ENCODE peak calls at places on chromosomes 3 and 15, in six cellular contexts. One of them, this sample, is unnamed. For H3K4me1, the result is how much of the 10 kb centered on the place peaks cover.

GRCh38 chr3:23806322-23807160 is 786 bp downstream of the UBE2E1 start:
- DNase-seq in kidney: peak
- DNase-seq in body of pancreas: peak
- DNase-seq in thoracic aorta: no peak
- DNase-seq in mucosa of descending colon: peak
- DNase-seq in MM.1S: no peak
- DNase-seq in this sample: peak

GRCh38 chr3:180278583-180279188 is 241.9 kb upstream of the PEX5L start:
- DNase-seq in kidney: no peak
- DNase-seq in body of pancreas: no peak
- DNase-seq in thoracic aorta: no peak
- DNase-seq in mucosa of descending colon: no peak
- DNase-seq in MM.1S: peak
- DNase-seq in this sample: no peak

GRCh38 chr15:35080226-35080625 is 4.9 kb downstream of the NANOGP8 start:
- DNase-seq in kidney: no peak
- DNase-seq in body of pancreas: no peak
- DNase-seq in thoracic aorta: no peak
- DNase-seq in mucosa of descending colon: no peak
- DNase-seq in MM.1S: no peak
- DNase-seq in this sample: no peak

GRCh38 chr15:68586274-68586961 is 7.6 kb downstream of the CORO2B start:
- DNase-seq in kidney: no peak
- DNase-seq in body of pancreas: peak
- DNase-seq in thoracic aorta: no peak
- DNase-seq in mucosa of descending colon: no peak
- DNase-seq in MM.1S: no peak
- DNase-seq in this sample: no peak

GRCh38 chr3:96844204-96844514 is 29.8 kb downstream of the EPHA6 start:
- DNase-seq in kidney: no peak
- DNase-seq in body of pancreas: no peak
- DNase-seq in thoracic aorta: no peak
- DNase-seq in mucosa of descending colon: no peak
- DNase-seq in MM.1S: peak
- DNase-seq in this sample: no peak

GRCh38 chr3:7290062-7290825 is 429.3 kb downstream of the GRM7 start:
- DNase-seq in kidney: no peak
- DNase-seq in body of pancreas: no peak
- DNase-seq in thoracic aorta: no peak
- DNase-seq in mucosa of descending colon: no peak
- DNase-seq in MM.1S: no peak
- DNase-seq in this sample: no peak

GRCh38 chr15:80026754-80027153 is 32.7 kb upstream of the ZFAND6 start:
- DNase-seq in kidney: no peak
- DNase-seq in body of pancreas: no peak
- DNase-seq in thoracic aorta: no peak
- DNase-seq in mucosa of descending colon: no peak
- DNase-seq in MM.1S: peak
- DNase-seq in this sample: no peak

GRCh38 chr3:32106929-32107362 is 526 bp downstream of the GPD1L start:
- DNase-seq in kidney: peak
- DNase-seq in body of pancreas: peak
- DNase-seq in thoracic aorta: no peak
- DNase-seq in mucosa of descending colon: peak
- DNase-seq in MM.1S: no peak
- DNase-seq in this sample: peak

GRCh38 chr3:100403956-100404548 is 2.7 kb downstream of the LNP1 start:
- DNase-seq in kidney: no peak
- DNase-seq in body of pancreas: no peak
- DNase-seq in thoracic aorta: no peak
- DNase-seq in mucosa of descending colon: no peak
- DNase-seq in MM.1S: no peak
- DNase-seq in this sample: no peak

GRCh38 chr3:138686771-138687221 is 78.2 kb downstream of the FAIM start:
- DNase-seq in kidney: no peak
- DNase-seq in body of pancreas: peak
- DNase-seq in thoracic aorta: no peak
- DNase-seq in mucosa of descending colon: no peak
- DNase-seq in MM.1S: peak
- DNase-seq in this sample: no peak

GRCh38 chr3:100042144-100042543 is 72.2 kb downstream of the FILIP1L start:
- DNase-seq in kidney: no peak
- DNase-seq in body of pancreas: peak
- DNase-seq in thoracic aorta: no peak
- DNase-seq in mucosa of descending colon: no peak
- DNase-seq in MM.1S: no peak
- DNase-seq in this sample: no peak

GRCh38 chr3:159559771-159560170 is 428.9 kb upstream of the IL12A start:
- DNase-seq in kidney: no peak
- DNase-seq in body of pancreas: no peak
- DNase-seq in thoracic aorta: no peak
- DNase-seq in mucosa of descending colon: no peak
- DNase-seq in MM.1S: no peak
- DNase-seq in this sample: no peak

GRCh38 chr3:100796556-100796955 is 87.3 kb downstream of the TFG start:
- DNase-seq in kidney: no peak
- DNase-seq in body of pancreas: no peak
- DNase-seq in thoracic aorta: no peak
- DNase-seq in mucosa of descending colon: no peak
- DNase-seq in MM.1S: peak
- DNase-seq in this sample: no peak

GRCh38 chr15:48653216-48653615 is 7.7 kb upstream of the FBN1 start:
- DNase-seq in kidney: no peak
- DNase-seq in body of pancreas: no peak
- DNase-seq in thoracic aorta: no peak
- DNase-seq in mucosa of descending colon: no peak
- DNase-seq in MM.1S: no peak
- DNase-seq in this sample: no peak

GRCh38 chr3:188904670-188905069 is 267.1 kb upstream of the TPRG1 start:
- DNase-seq in kidney: no peak
- DNase-seq in body of pancreas: no peak
- DNase-seq in thoracic aorta: no peak
- DNase-seq in mucosa of descending colon: no peak
- DNase-seq in MM.1S: no peak
- DNase-seq in this sample: no peak

GRCh38 chr3:50154476-50154839 is 666 bp upstream of the SEMA3F start:
- DNase-seq in kidney: no peak
- DNase-seq in body of pancreas: no peak
- DNase-seq in thoracic aorta: no peak
- DNase-seq in mucosa of descending colon: no peak
- DNase-seq in MM.1S: no peak
- DNase-seq in this sample: no peak

GRCh38 chr3:123038751-123039150 is 11.2 kb upstream of the SEMA5B start:
- DNase-seq in kidney: no peak
- DNase-seq in body of pancreas: no peak
- DNase-seq in thoracic aorta: no peak
- DNase-seq in mucosa of descending colon: no peak
- DNase-seq in MM.1S: no peak
- DNase-seq in this sample: no peak

GRCh38 chr3:148227534-148227933 is 470.2 kb upstream of the AGTR1 start:
- DNase-seq in kidney: no peak
- DNase-seq in body of pancreas: no peak
- DNase-seq in thoracic aorta: no peak
- DNase-seq in mucosa of descending colon: no peak
- DNase-seq in MM.1S: no peak
- DNase-seq in this sample: no peak

GRCh38 chr3:16536344-16536663 is 22.8 kb upstream of the RFTN1 start:
- DNase-seq in kidney: no peak
- DNase-seq in body of pancreas: no peak
- DNase-seq in thoracic aorta: no peak
- DNase-seq in mucosa of descending colon: no peak
- DNase-seq in MM.1S: no peak
- DNase-seq in this sample: no peak

GRCh38 chr15:95884276-95884675 is 446.2 kb upstream of the NR2F2 start:
- DNase-seq in kidney: no peak
- DNase-seq in body of pancreas: no peak
- DNase-seq in thoracic aorta: no peak
- DNase-seq in mucosa of descending colon: no peak
- DNase-seq in MM.1S: no peak
- DNase-seq in this sample: no peak

GRCh38 chr15:60137711-60138396 is 133.7 kb downstream of the FOXB1 start:
- DNase-seq in kidney: no peak
- DNase-seq in body of pancreas: no peak
- DNase-seq in thoracic aorta: no peak
- DNase-seq in mucosa of descending colon: no peak
- DNase-seq in MM.1S: no peak
- DNase-seq in this sample: no peak

GRCh38 chr3:49140080-49140479 is 7.2 kb upstream of the LAMB2 start:
- DNase-seq in kidney: no peak
- DNase-seq in body of pancreas: no peak
- DNase-seq in thoracic aorta: no peak
- DNase-seq in mucosa of descending colon: no peak
- DNase-seq in MM.1S: no peak
- DNase-seq in this sample: no peak
- TF ChIP-seq CTCF in kidney: no peak
- TF ChIP-seq CTCF in body of pancreas: no peak
- TF ChIP-seq CTCF in thoracic aorta: no peak
- TF ChIP-seq CTCF in mucosa of descending colon: no peak
- TF ChIP-seq CTCF in MM.1S: no peak
- TF ChIP-seq CTCF in this sample: no peak

GRCh38 chr3:171456765-171457164 is 3.4 kb downstream of the TNIK start:
- DNase-seq in kidney: no peak
- DNase-seq in body of pancreas: no peak
- DNase-seq in thoracic aorta: no peak
- DNase-seq in mucosa of descending colon: no peak
- DNase-seq in MM.1S: no peak
- DNase-seq in this sample: no peak
- H3K4me1 ChIP-seq in kidney: under half
- H3K4me1 ChIP-seq in body of pancreas: under half
- H3K4me1 ChIP-seq in thoracic aorta: under half
- H3K4me1 ChIP-seq in mucosa of descending colon: under half
- H3K4me1 ChIP-seq in MM.1S: under half
- H3K4me1 ChIP-seq in this sample: under half

GRCh38 chr15:61299060-61299763 is 70.1 kb upstream of the RORA start:
- DNase-seq in kidney: no peak
- DNase-seq in body of pancreas: peak
- DNase-seq in thoracic aorta: no peak
- DNase-seq in mucosa of descending colon: no peak
- DNase-seq in MM.1S: no peak
- DNase-seq in this sample: peak

DNA sequence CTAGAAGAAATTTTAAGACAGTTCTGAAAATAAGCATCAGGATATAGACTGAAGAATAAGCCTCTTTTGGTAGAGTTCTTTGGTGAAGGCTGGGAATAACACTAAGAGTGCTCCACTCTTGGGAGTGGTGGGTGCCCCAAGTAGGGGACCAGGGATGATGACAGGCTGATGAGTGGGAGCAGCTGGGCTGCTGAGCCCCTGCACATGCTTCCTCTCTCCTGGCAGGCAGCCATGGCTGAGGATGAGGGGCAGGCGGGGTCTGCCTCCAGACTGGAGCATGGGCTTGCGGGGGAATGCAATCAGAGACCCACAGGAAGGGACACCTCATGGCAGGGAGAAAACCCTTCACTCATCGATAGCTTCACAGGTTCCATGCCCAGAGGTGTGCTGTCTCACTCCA is 72.6 kb upstream of the RORA start:
- DNase-seq in kidney: no peak
- DNase-seq in body of pancreas: no peak
- DNase-seq in thoracic aorta: no peak
- DNase-seq in mucosa of descending colon: no peak
- DNase-seq in MM.1S: no peak
- DNase-seq in this sample: no peak
- TF ChIP-seq CTCF in kidney: no peak
- TF ChIP-seq CTCF in body of pancreas: no peak
- TF ChIP-seq CTCF in thoracic aorta: no peak
- TF ChIP-seq CTCF in mucosa of descending colon: no peak
- TF ChIP-seq CTCF in MM.1S: no peak
- TF ChIP-seq CTCF in this sample: no peak

DNA sequence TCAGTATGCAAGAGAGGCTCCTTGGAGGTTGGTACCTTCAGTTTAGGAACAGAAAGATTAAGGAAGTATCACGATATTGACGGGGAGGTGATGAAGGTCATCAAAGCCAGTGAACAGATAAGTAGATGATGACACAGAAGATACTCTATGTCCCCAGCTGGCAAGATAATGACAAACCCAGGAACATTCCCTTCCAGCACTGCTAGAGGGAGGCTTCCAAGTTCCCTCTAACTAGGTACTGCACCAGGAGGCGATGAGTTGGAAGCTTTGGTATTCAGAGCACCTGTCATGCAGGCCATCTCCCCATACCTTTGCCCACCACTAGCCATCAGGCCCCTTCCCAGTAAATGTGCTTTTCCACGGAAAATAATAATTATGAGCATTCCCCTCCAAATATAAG is 40.8 kb downstream of the NBEAL2 start:
- DNase-seq in kidney: no peak
- DNase-seq in body of pancreas: no peak
- DNase-seq in thoracic aorta: no peak
- DNase-seq in mucosa of descending colon: no peak
- DNase-seq in MM.1S: no peak
- DNase-seq in this sample: no peak
- H3K4me1 ChIP-seq in kidney: under half
- H3K4me1 ChIP-seq in body of pancreas: under half
- H3K4me1 ChIP-seq in thoracic aorta: under half
- H3K4me1 ChIP-seq in mucosa of descending colon: under half
- H3K4me1 ChIP-seq in MM.1S: under half
- H3K4me1 ChIP-seq in this sample: under half

GRCh38 chr15:33852570-33852969 is 115.7 kb upstream of the CHRM5 start:
- DNase-seq in kidney: no peak
- DNase-seq in body of pancreas: no peak
- DNase-seq in thoracic aorta: no peak
- DNase-seq in mucosa of descending colon: no peak
- DNase-seq in MM.1S: no peak
- DNase-seq in this sample: no peak
- TF ChIP-seq CTCF in kidney: no peak
- TF ChIP-seq CTCF in body of pancreas: no peak
- TF ChIP-seq CTCF in thoracic aorta: no peak
- TF ChIP-seq CTCF in mucosa of descending colon: no peak
- TF ChIP-seq CTCF in MM.1S: no peak
- TF ChIP-seq CTCF in this sample: no peak

GRCh38 chr3:30632521-30632920 is 26.1 kb downstream of the TGFBR2 start:
- DNase-seq in kidney: no peak
- DNase-seq in body of pancreas: no peak
- DNase-seq in thoracic aorta: no peak
- DNase-seq in mucosa of descending colon: no peak
- DNase-seq in MM.1S: no peak
- DNase-seq in this sample: no peak
- H3K4me1 ChIP-seq in kidney: under half
- H3K4me1 ChIP-seq in body of pancreas: half or more
- H3K4me1 ChIP-seq in thoracic aorta: half or more
- H3K4me1 ChIP-seq in mucosa of descending colon: under half
- H3K4me1 ChIP-seq in MM.1S: under half
- H3K4me1 ChIP-seq in this sample: half or more

GRCh38 chr15:58077427-58077826 is 11.9 kb upstream of the ALDH1A2 start:
- DNase-seq in kidney: no peak
- DNase-seq in body of pancreas: peak
- DNase-seq in thoracic aorta: no peak
- DNase-seq in mucosa of descending colon: no peak
- DNase-seq in MM.1S: peak
- DNase-seq in this sample: no peak
- TF ChIP-seq CTCF in kidney: peak
- TF ChIP-seq CTCF in body of pancreas: peak
- TF ChIP-seq CTCF in thoracic aorta: no peak
- TF ChIP-seq CTCF in mucosa of descending colon: no peak
- TF ChIP-seq CTCF in MM.1S: peak
- TF ChIP-seq CTCF in this sample: no peak

GRCh38 chr15:76901965-76902364 is 3.2 kb downstream of the SCAPER start:
- DNase-seq in kidney: no peak
- DNase-seq in body of pancreas: no peak
- DNase-seq in thoracic aorta: no peak
- DNase-seq in mucosa of descending colon: no peak
- DNase-seq in MM.1S: no peak
- DNase-seq in this sample: no peak
- H3K4me1 ChIP-seq in kidney: under half
- H3K4me1 ChIP-seq in body of pancreas: under half
- H3K4me1 ChIP-seq in thoracic aorta: under half
- H3K4me1 ChIP-seq in mucosa of descending colon: under half
- H3K4me1 ChIP-seq in MM.1S: under half
- H3K4me1 ChIP-seq in this sample: under half

GRCh38 chr15:74808840-74809229 is 3.8 kb upstream of the LMAN1L start:
- DNase-seq in kidney: no peak
- DNase-seq in body of pancreas: no peak
- DNase-seq in thoracic aorta: no peak
- DNase-seq in mucosa of descending colon: no peak
- DNase-seq in MM.1S: no peak
- DNase-seq in this sample: no peak
- TF ChIP-seq CTCF in kidney: no peak
- TF ChIP-seq CTCF in body of pancreas: no peak
- TF ChIP-seq CTCF in thoracic aorta: no peak
- TF ChIP-seq CTCF in mucosa of descending colon: no peak
- TF ChIP-seq CTCF in MM.1S: peak
- TF ChIP-seq CTCF in this sample: no peak

This sample was measured in lung.